ENCODE peak calls at places on chromosomes 7 and 10, in four cellular contexts. J, M, U and A are unnamed samples.

GRCh38 chr7:75596727-75597614 is 104.9 kb downstream of the SPDYE5 start:
- DNase-seq in U (no peak), M (peak), J (peak), A (no peak)

GRCh38 chr10:129601737-129602136 is 134.7 kb downstream of the MGMT start:
- DNase-seq in M (no peak), U (no peak), J (no peak), A (no peak)

GRCh38 chr10:14192746-14193145 is 138.0 kb downstream of the FRMD4A start:
- DNase-seq in U (no peak), J (no peak), M (no peak), A (no peak)

GRCh38 chr10:29826801-29827200 is 192.0 kb upstream of the SVIL start:
- DNase-seq in M (no peak), U (no peak), J (no peak), A (no peak)

GRCh38 chr7:47571355-47572100 is 10.4 kb downstream of the TNS3 start:
- DNase-seq in J (no peak), U (no peak), M (peak), A (peak)

GRCh38 chr7:2525931-2526630 is 6.5 kb downstream of the LFNG start:
- DNase-seq in J (no peak), M (no peak), U (no peak), A (peak)

GRCh38 chr10:124701881-124702656 is 42.1 kb downstream of the FAM53B start:
- DNase-seq in J (peak), M (peak), U (no peak), A (peak)

GRCh38 chr10:21675157-21675796 is 141.2 kb downstream of the MLLT10 start:
- DNase-seq in M (peak), J (peak), U (peak), A (no peak)

GRCh38 chr7:127752829-127753228 is 100.8 kb downstream of the SND1 start:
- DNase-seq in M (no peak), J (no peak), U (no peak), A (no peak)

GRCh38 chr10:103451091-103451801 is 924 bp downstream of the CALHM2 start:
- DNase-seq in U (no peak), J (peak), M (no peak), A (peak)

GRCh38 chr7:86558680-86559079 is 85.0 kb upstream of the GRM3 start:
- DNase-seq in U (no peak), M (no peak), J (no peak), A (no peak)

GRCh38 chr7:923108-924041 is 31.1 kb downstream of the ADAP1 start:
- DNase-seq in J (peak), M (peak), U (no peak), A (peak)

GRCh38 chr7:111796671-111797070 is 234.4 kb upstream of the IMMP2L start:
- DNase-seq in M (peak), J (no peak), U (no peak), A (no peak)

GRCh38 chr7:5248201-5248885 is 34.4 kb upstream of the SLC29A4 start:
- DNase-seq in M (peak), J (peak), U (no peak), A (peak)

GRCh38 chr10:112952282-112952991 is 2.4 kb downstream of the TCF7L2 start:
- DNase-seq in J (no peak), M (peak), U (peak), A (peak)

GRCh38 chr7:2101630-2102374 is 130.9 kb downstream of the MAD1L1 start:
- DNase-seq in U (no peak), J (no peak), M (no peak), A (no peak)

GRCh38 chr10:78454123-78454645 is 420.5 kb downstream of the RPS24 start:
- DNase-seq in J (no peak), M (peak), U (no peak), A (no peak)

GRCh38 chr7:121167971-121168370 is 160.8 kb upstream of the WNT16 start:
- DNase-seq in M (peak), J (no peak), U (no peak), A (no peak)

GRCh38 chr10:10313099-10313875 is 704.4 kb upstream of the CELF2 start:
- DNase-seq in U (no peak), M (peak), J (no peak), A (no peak)

GRCh38 chr10:3780056-3780765 is 4.8 kb downstream of the KLF6 start:
- DNase-seq in J (no peak), M (peak), U (no peak), A (no peak)

GRCh38 chr7:6278749-6279310 is 6.4 kb upstream of the CYTH3 start:
- DNase-seq in M (peak), U (no peak), J (no peak), A (no peak)

GRCh38 chr10:101859530-101859929 is 15.9 kb upstream of the KCNIP2 start:
- DNase-seq in J (no peak), U (no peak), M (no peak), A (no peak)

GRCh38 chr10:5125315-5126044 is 31.3 kb downstream of the AKR1C3 start:
- DNase-seq in M (no peak), U (no peak), J (no peak), A (no peak)

GRCh38 chr10:3077940-3078630 is 10.7 kb downstream of the PFKP start:
- DNase-seq in M (no peak), J (no peak), U (peak), A (peak)

GRCh38 chr7:930975-931758 is 23.3 kb downstream of the ADAP1 start:
- DNase-seq in M (no peak), J (no peak), U (no peak), A (peak)

GRCh38 chr10:18401416-18402195 is 249.8 kb downstream of the NSUN6 start:
- DNase-seq in M (no peak), U (no peak), J (no peak), A (no peak)
- H3K4me3 ChIP-seq in M (no peak), U (no peak), J (no peak), A (peak)

DNA sequence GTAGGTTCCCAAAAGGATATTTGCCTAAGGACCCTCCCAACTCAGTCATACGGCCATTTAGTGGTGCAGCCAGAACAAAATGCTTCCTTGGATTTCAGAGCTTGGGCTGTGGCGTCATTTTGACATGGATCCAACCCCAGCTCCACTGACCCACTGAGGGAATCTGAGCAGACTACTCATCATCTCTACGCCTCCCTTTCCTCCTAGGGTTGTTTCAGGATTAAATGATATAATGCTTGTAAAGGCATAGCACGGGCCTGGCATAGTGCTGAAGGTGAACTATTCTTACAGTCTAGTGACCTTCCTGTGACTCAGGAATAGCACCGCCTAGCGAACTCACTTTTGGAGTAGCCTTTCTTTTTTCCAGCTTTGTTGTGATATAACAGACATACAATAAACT is 70.3 kb upstream of the LOXL4 start:
- DNase-seq in U (no peak), M (peak), J (no peak), A (no peak)
- TF ChIP-seq CTCF in U (no peak), M (no peak), J (peak), A (no peak)

GRCh38 chr10:114375082-114375481 is 29.2 kb downstream of the AFAP1L2 start:
- DNase-seq in J (no peak), M (peak), U (no peak), A (no peak)

GRCh38 chr10:114372179-114372578 is 32.1 kb downstream of the AFAP1L2 start:
- DNase-seq in U (no peak), J (no peak), M (no peak), A (no peak)

GRCh38 chr10:114376523-114376922 is 27.8 kb downstream of the AFAP1L2 start:
- DNase-seq in U (no peak), M (no peak), J (no peak), A (no peak)

GRCh38 chr10:114370993-114371392 is 33.3 kb downstream of the AFAP1L2 start:
- DNase-seq in J (no peak), U (no peak), M (no peak), A (no peak)

DNA sequence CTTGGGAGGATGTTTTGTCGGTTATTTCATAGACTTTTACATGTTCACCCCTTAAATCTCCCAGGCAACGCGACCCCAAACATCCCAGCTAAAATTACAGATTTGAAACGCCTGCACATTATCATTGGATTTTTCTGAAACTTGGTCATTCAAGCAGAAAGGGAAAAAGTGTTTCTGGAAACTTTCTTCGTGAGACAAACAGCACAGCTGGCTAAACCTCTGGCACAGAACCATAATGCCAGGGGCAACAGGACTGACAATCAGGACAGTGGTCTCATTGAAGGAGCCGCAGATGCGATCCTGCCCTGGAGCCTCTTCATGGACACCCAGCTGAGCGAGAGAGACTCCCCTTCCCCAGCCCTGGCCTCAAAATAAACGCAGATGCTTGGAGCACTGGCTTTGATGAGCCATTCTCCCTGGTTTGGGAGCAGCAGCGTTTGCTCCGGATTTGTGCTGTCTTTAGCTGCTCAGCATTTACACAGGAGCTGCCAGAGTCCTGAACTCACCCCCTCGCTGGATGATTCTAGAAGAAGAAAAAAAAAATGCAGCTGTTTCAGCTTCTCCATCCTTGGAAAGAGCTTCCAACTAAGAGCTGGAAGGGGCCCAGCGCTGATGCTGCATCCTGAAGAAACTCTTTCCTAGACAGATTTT is 30.0 kb downstream of the AFAP1L2 start:
- DNase-seq in M (peak), U (no peak), J (no peak), A (peak)
- H3K9ac ChIP-seq in M (no peak), U (no peak), J (no peak), A (no peak)

GRCh38 chr7:113085781-113086390 is 741 bp downstream of the GPR85 start:
- DNase-seq in J (no peak), M (peak), U (peak), A (no peak)
- H3K4me3 ChIP-seq in J (peak), M (peak), U (peak), A (peak)

GRCh38 chr10:115171392-115171960 is 78.3 kb downstream of the ATRNL1 start:
- DNase-seq in M (no peak), J (no peak), U (peak), A (no peak)
- TF ChIP-seq CTCF in M (peak), J (peak), U (peak), A (no peak)